ENCODE peak calls at places on chromosomes 7 and 10, in four cellular contexts. E is A549, Z is GM12878, A is HepG2. F is an unnamed sample.

GRCh38 chr7:131369354-131369753 is 41.7 kb downstream of the MKLN1 start:
- DNase-seq in E (no peak), Z (no peak), A (no peak), F (no peak)

GRCh38 chr7:1028775-1029636 is 15.3 kb upstream of the GPR146 start:
- DNase-seq in E (peak; percentile 90), Z (no peak), A (peak; percentile 93), F (peak; percentile 83)

GRCh38 chr10:33487014-33487776 is 152.7 kb upstream of the NRP1 start:
- DNase-seq in E (peak; percentile 44), Z (no peak), A (no peak), F (no peak)

GRCh38 chr7:81007053-81007452 is 88.2 kb upstream of the SEMA3C start:
- DNase-seq in E (no peak), Z (no peak), A (no peak), F (no peak)

GRCh38 chr10:110764378-110764777 is 107.3 kb upstream of the PDCD4 start:
- DNase-seq in E (no peak), Z (no peak), A (no peak), F (no peak)

GRCh38 chr7:18508441-18509427 is 13.2 kb downstream of the HDAC9 start:
- DNase-seq in E (peak; percentile 50), Z (no peak), A (peak; percentile 12), F (no peak)

GRCh38 chr7:41051525-41051924 is 651.4 kb downstream of the INHBA start:
- DNase-seq in E (no peak), Z (no peak), A (no peak), F (no peak)

GRCh38 chr7:142860968-142861367 is 6.1 kb downstream of the EPHB6 start:
- DNase-seq in E (no peak), Z (no peak), A (no peak), F (no peak)

GRCh38 chr10:93752761-93753160 is 5.0 kb upstream of the LGI1 start:
- DNase-seq in E (peak; percentile 70), Z (no peak), A (no peak), F (no peak)

GRCh38 chr7:108280136-108280535 is 150.0 kb upstream of the LAMB4 start:
- DNase-seq in E (no peak), Z (no peak), A (no peak), F (no peak)

GRCh38 chr10:21638681-21639080 is 104.6 kb downstream of the MLLT10 start:
- DNase-seq in E (no peak), Z (no peak), A (no peak), F (no peak)

GRCh38 chr7:34900891-34901493 is 136.3 kb downstream of the DPY19L1 start:
- DNase-seq in E (peak; percentile 23), Z (no peak), A (peak; percentile 20), F (peak; percentile 57)

GRCh38 chr10:123994417-123995081 is 98.8 kb downstream of the CHST15 start:
- DNase-seq in E (peak; percentile 83), Z (no peak), A (peak; percentile 56), F (peak; percentile 86)

GRCh38 chr7:107168233-107169119 is at the start of gene HBP1:
- DNase-seq in E (peak; percentile 100), Z (peak; percentile 100), A (peak; percentile 100), F (peak; percentile 97)

DNA sequence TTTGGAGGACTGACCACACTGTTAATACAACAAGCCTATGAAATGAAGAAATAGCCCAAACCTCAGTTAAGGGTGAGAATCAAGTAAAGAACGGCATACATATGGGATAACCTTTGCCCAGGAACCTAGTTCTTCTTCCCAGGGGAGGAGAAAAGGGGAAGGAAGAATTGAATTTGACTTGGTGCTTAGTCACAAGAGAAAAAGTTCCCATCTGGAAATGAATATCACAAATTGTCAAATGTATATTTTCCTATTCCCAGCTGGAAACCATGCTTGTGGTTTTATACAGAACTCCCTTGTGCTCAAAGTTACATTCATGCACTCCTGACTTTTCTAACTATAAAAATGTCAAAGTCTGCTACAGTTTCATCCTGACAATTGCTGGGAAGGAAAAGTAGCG is 18.4 kb upstream of the GSAP start:
- DNase-seq in E (no peak), Z (no peak), A (no peak), F (no peak)
- TF ChIP-seq POLR2AphosphoS2 in E (no peak), Z (no peak), A (no peak), F (no peak)

GRCh38 chr10:47034511-47035051 is 123.4 kb downstream of the PTPN20 start:
- DNase-seq in E (no peak), Z (no peak), A (no peak), F (no peak)
- H3K4me1 ChIP-seq in E (no peaks in the 10 kb centered on the region), Z (no peaks in the 10 kb centered on the region), A (no peaks in the 10 kb centered on the region), F (no peaks in the 10 kb centered on the region)

GRCh38 chr10:35712486-35712885 is 70.4 kb upstream of the FZD8 start:
- DNase-seq in E (no peak), Z (no peak), A (no peak), F (no peak)
- TF ChIP-seq POLR2AphosphoS2 in E (no peak), Z (no peak), A (no peak), F (no peak)

GRCh38 chr10:34768972-34769330 is 46.1 kb downstream of the PARD3 start:
- DNase-seq in E (no peak), Z (no peak), A (no peak), F (no peak)
- H3K4me1 ChIP-seq in E (peaks cover 47% of the 10 kb centered on the region), Z (no peaks in the 10 kb centered on the region), A (peaks cover 41% of the 10 kb centered on the region), F (peaks cover 4% of the 10 kb centered on the region)

GRCh38 chr7:25026156-25026555 is 46.2 kb upstream of the OSBPL3 start:
- DNase-seq in E (no peak), Z (no peak), A (no peak), F (no peak)

GRCh38 chr7:25031007-25031406 is 51.0 kb upstream of the OSBPL3 start:
- DNase-seq in E (no peak), Z (peak; percentile 61), A (no peak), F (no peak)

GRCh38 chr7:25031432-25031831 is 51.5 kb upstream of the OSBPL3 start:
- DNase-seq in E (no peak), Z (no peak), A (peak; percentile 42), F (no peak)

GRCh38 chr7:25028370-25028971 is 48.5 kb upstream of the OSBPL3 start:
- DNase-seq in E (peak; percentile 70), Z (no peak), A (peak; percentile 76), F (no peak)

GRCh38 chr7:25029075-25029474 is 49.1 kb upstream of the OSBPL3 start:
- DNase-seq in E (no peak), Z (no peak), A (no peak), F (no peak)
- TF ChIP-seq POLR2AphosphoS2 in E (no peak), Z (no peak), A (no peak), F (no peak)

GRCh38 chr10:70494536-70494935 is 16.0 kb downstream of the PALD1 start:
- DNase-seq in E (no peak), Z (no peak), A (no peak), F (no peak)
- H3K4me1 ChIP-seq in E (no peaks in the 10 kb centered on the region), Z (peaks cover 57% of the 10 kb centered on the region), A (peaks cover 8% of the 10 kb centered on the region), F (peaks cover 5% of the 10 kb centered on the region)

DNA sequence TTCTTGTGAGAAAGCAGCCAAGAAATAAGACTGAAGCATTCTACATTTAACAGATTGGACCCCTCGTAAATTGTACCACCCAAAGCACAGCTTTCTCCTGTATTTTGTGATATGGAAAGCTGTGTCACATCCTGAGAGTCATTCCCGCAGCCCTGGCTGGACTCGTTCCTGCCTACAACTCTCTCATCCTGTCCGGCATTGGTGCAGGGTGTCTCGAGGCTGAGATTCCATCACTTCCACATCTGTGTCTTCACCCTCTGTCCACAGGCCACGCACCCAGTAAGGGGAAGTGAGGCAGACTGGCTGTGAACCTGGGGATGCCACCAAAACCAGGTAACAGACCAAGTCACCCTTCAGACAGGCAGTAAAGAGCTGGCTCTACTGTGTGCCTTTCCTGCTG is 146.2 kb upstream of the KLF6 start:
- DNase-seq in E (no peak), Z (no peak), A (no peak), F (no peak)
- TF ChIP-seq POLR2AphosphoS2 in E (no peak), Z (no peak), A (no peak), F (no peak)

GRCh38 chr10:10797467-10797866 is 220.2 kb upstream of the CELF2 start:
- DNase-seq in E (no peak), Z (no peak), A (no peak), F (no peak)
- H3K4me1 ChIP-seq in E (no peaks in the 10 kb centered on the region), Z (no peaks in the 10 kb centered on the region), A (no peaks in the 10 kb centered on the region), F (no peaks in the 10 kb centered on the region)

DNA sequence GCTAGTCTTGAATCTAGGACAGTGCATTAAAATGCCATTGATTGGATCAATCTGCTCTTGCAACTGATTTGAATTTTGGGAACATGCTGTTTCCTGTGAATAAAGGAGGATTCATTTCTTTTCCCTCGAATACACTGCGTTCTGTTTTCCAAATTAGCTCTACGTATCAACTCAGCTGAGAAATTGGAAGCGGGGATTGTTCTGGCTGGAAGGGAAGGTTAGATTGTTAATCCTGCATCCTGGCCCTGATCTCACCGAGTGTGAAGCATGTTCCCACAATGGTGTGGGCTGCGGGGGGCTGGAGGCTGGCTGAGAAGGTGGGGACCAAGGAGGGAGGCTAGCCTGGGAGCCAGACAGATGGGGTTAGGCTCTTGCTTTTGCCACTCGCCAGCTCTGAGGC is 17.6 kb downstream of the HTRA1 start:
- DNase-seq in E (no peak), Z (no peak), A (no peak), F (no peak)
- TF ChIP-seq POLR2AphosphoS2 in E (no peak), Z (no peak), A (no peak), F (no peak)